ENCODE peak calls at places on chromosome 14, in eight cellular contexts. One of them, this sample, is unnamed.

GRCh38 chr14:53791116-53791515 is 165.5 kb downstream of the BMP4 start:
- DNase-seq in sigmoid colon: no peak
- DNase-seq in prostate gland: no peak
- DNase-seq in HepG2: no peak
- DNase-seq in adrenal gland: no peak
- DNase-seq in endothelial cell of umbilical vein: no peak
- DNase-seq in suprapubic skin: no peak
- DNase-seq in K562: no peak
- DNase-seq in this sample: no peak

GRCh38 chr14:46352876-46353275 is 298.7 kb downstream of the RPL10L start:
- DNase-seq in suprapubic skin: no peak
- DNase-seq in adrenal gland: no peak
- DNase-seq in prostate gland: no peak
- DNase-seq in sigmoid colon: no peak
- DNase-seq in K562: no peak
- DNase-seq in endothelial cell of umbilical vein: no peak
- DNase-seq in HepG2: no peak
- DNase-seq in this sample: no peak

GRCh38 chr14:105091335-105092123 is 26.3 kb upstream of the GPR132 start:
- DNase-seq in prostate gland: peak
- DNase-seq in endothelial cell of umbilical vein: no peak
- DNase-seq in suprapubic skin: peak
- DNase-seq in sigmoid colon: peak
- DNase-seq in K562: no peak
- DNase-seq in adrenal gland: peak
- DNase-seq in HepG2: peak
- DNase-seq in this sample: no peak

GRCh38 chr14:28609228-28609828 is 157.3 kb upstream of the FOXG1 start:
- DNase-seq in suprapubic skin: no peak
- DNase-seq in sigmoid colon: no peak
- DNase-seq in endothelial cell of umbilical vein: peak
- DNase-seq in HepG2: peak
- DNase-seq in prostate gland: peak
- DNase-seq in K562: peak
- DNase-seq in adrenal gland: peak
- DNase-seq in this sample: peak

GRCh38 chr14:68924392-68925158 is 54.5 kb downstream of the ACTN1 start:
- DNase-seq in HepG2: peak
- DNase-seq in K562: no peak
- DNase-seq in prostate gland: no peak
- DNase-seq in sigmoid colon: peak
- DNase-seq in adrenal gland: no peak
- DNase-seq in suprapubic skin: no peak
- DNase-seq in endothelial cell of umbilical vein: no peak
- DNase-seq in this sample: no peak

GRCh38 chr14:53703457-53703856 is 253.2 kb downstream of the BMP4 start:
- DNase-seq in HepG2: peak
- DNase-seq in prostate gland: no peak
- DNase-seq in sigmoid colon: no peak
- DNase-seq in K562: no peak
- DNase-seq in adrenal gland: no peak
- DNase-seq in endothelial cell of umbilical vein: no peak
- DNase-seq in suprapubic skin: no peak
- DNase-seq in this sample: no peak

GRCh38 chr14:63773504-63773903 is 45.6 kb upstream of the SGPP1 start:
- DNase-seq in HepG2: no peak
- DNase-seq in sigmoid colon: no peak
- DNase-seq in endothelial cell of umbilical vein: no peak
- DNase-seq in suprapubic skin: no peak
- DNase-seq in adrenal gland: no peak
- DNase-seq in K562: no peak
- DNase-seq in prostate gland: peak
- DNase-seq in this sample: no peak

GRCh38 chr14:73685328-73685727 is 28.9 kb downstream of the PNMA1 start:
- DNase-seq in adrenal gland: no peak
- DNase-seq in HepG2: no peak
- DNase-seq in prostate gland: no peak
- DNase-seq in suprapubic skin: no peak
- DNase-seq in endothelial cell of umbilical vein: no peak
- DNase-seq in K562: no peak
- DNase-seq in sigmoid colon: no peak
- DNase-seq in this sample: no peak

GRCh38 chr14:74204481-74204880 is 34.8 kb upstream of the VSX2 start:
- DNase-seq in suprapubic skin: no peak
- DNase-seq in K562: no peak
- DNase-seq in sigmoid colon: no peak
- DNase-seq in endothelial cell of umbilical vein: no peak
- DNase-seq in adrenal gland: no peak
- DNase-seq in HepG2: no peak
- DNase-seq in prostate gland: no peak
- DNase-seq in this sample: no peak

GRCh38 chr14:68133856-68134255 is 314.3 kb downstream of the RAD51B start:
- DNase-seq in HepG2: no peak
- DNase-seq in suprapubic skin: no peak
- DNase-seq in sigmoid colon: no peak
- DNase-seq in adrenal gland: no peak
- DNase-seq in K562: no peak
- DNase-seq in endothelial cell of umbilical vein: no peak
- DNase-seq in prostate gland: no peak
- DNase-seq in this sample: no peak

GRCh38 chr14:93317200-93317599 is 15.6 kb downstream of the BTBD7 start:
- DNase-seq in prostate gland: no peak
- DNase-seq in HepG2: no peak
- DNase-seq in sigmoid colon: no peak
- DNase-seq in adrenal gland: no peak
- DNase-seq in endothelial cell of umbilical vein: no peak
- DNase-seq in suprapubic skin: no peak
- DNase-seq in K562: no peak
- DNase-seq in this sample: peak

GRCh38 chr14:104550340-104550848 is 29.2 kb upstream of the C14orf180 start:
- DNase-seq in prostate gland: no peak
- DNase-seq in K562: no peak
- DNase-seq in sigmoid colon: peak
- DNase-seq in HepG2: no peak
- DNase-seq in suprapubic skin: no peak
- DNase-seq in endothelial cell of umbilical vein: no peak
- DNase-seq in adrenal gland: peak
- DNase-seq in this sample: no peak

GRCh38 chr14:80944861-80945617 is 3.5 kb upstream of the CEP128 start:
- DNase-seq in K562: no peak
- DNase-seq in suprapubic skin: no peak
- DNase-seq in prostate gland: no peak
- DNase-seq in adrenal gland: no peak
- DNase-seq in HepG2: no peak
- DNase-seq in endothelial cell of umbilical vein: no peak
- DNase-seq in sigmoid colon: no peak
- DNase-seq in this sample: no peak

GRCh38 chr14:74548881-74549280 is 55.3 kb downstream of the ISCA2 start:
- DNase-seq in sigmoid colon: peak
- DNase-seq in prostate gland: no peak
- DNase-seq in suprapubic skin: peak
- DNase-seq in HepG2: no peak
- DNase-seq in endothelial cell of umbilical vein: no peak
- DNase-seq in K562: no peak
- DNase-seq in adrenal gland: no peak
- DNase-seq in this sample: peak

GRCh38 chr14:85471744-85472143 is 58.2 kb upstream of the FLRT2 start:
- DNase-seq in adrenal gland: no peak
- DNase-seq in K562: no peak
- DNase-seq in HepG2: peak
- DNase-seq in sigmoid colon: no peak
- DNase-seq in prostate gland: no peak
- DNase-seq in endothelial cell of umbilical vein: peak
- DNase-seq in suprapubic skin: no peak
- DNase-seq in this sample: peak

GRCh38 chr14:96079066-96079465 is 39.9 kb downstream of the C14orf132 start:
- DNase-seq in HepG2: no peak
- DNase-seq in K562: no peak
- DNase-seq in adrenal gland: no peak
- DNase-seq in sigmoid colon: peak
- DNase-seq in suprapubic skin: no peak
- DNase-seq in endothelial cell of umbilical vein: no peak
- DNase-seq in prostate gland: no peak
- DNase-seq in this sample: no peak

GRCh38 chr14:61107148-61107641 is 126.2 kb downstream of the SLC38A6 start:
- DNase-seq in sigmoid colon: peak
- DNase-seq in endothelial cell of umbilical vein: no peak
- DNase-seq in suprapubic skin: peak
- DNase-seq in HepG2: no peak
- DNase-seq in K562: no peak
- DNase-seq in prostate gland: no peak
- DNase-seq in adrenal gland: no peak
- DNase-seq in this sample: no peak

GRCh38 chr14:54652188-54652889 is 85.4 kb downstream of the SAMD4A start:
- DNase-seq in endothelial cell of umbilical vein: peak
- DNase-seq in suprapubic skin: peak
- DNase-seq in sigmoid colon: peak
- DNase-seq in HepG2: peak
- DNase-seq in K562: no peak
- DNase-seq in prostate gland: peak
- DNase-seq in adrenal gland: peak
- DNase-seq in this sample: no peak

GRCh38 chr14:81594012-81594411 is 60.4 kb upstream of the SEL1L start:
- DNase-seq in endothelial cell of umbilical vein: no peak
- DNase-seq in prostate gland: no peak
- DNase-seq in adrenal gland: no peak
- DNase-seq in HepG2: peak
- DNase-seq in K562: no peak
- DNase-seq in suprapubic skin: no peak
- DNase-seq in sigmoid colon: peak
- DNase-seq in this sample: no peak

GRCh38 chr14:34237098-34237497 is 224.9 kb downstream of the SPTSSA start:
- DNase-seq in suprapubic skin: no peak
- DNase-seq in endothelial cell of umbilical vein: no peak
- DNase-seq in sigmoid colon: no peak
- DNase-seq in K562: no peak
- DNase-seq in prostate gland: no peak
- DNase-seq in HepG2: peak
- DNase-seq in adrenal gland: no peak
- DNase-seq in this sample: no peak

GRCh38 chr14:104600805-104601204 is 3.8 kb downstream of the TMEM179 start:
- DNase-seq in prostate gland: no peak
- DNase-seq in adrenal gland: no peak
- DNase-seq in endothelial cell of umbilical vein: no peak
- DNase-seq in HepG2: no peak
- DNase-seq in suprapubic skin: peak
- DNase-seq in K562: no peak
- DNase-seq in sigmoid colon: no peak
- DNase-seq in this sample: no peak

GRCh38 chr14:24368562-24369252 is 723 bp downstream of the NFATC4 start:
- DNase-seq in sigmoid colon: peak
- DNase-seq in adrenal gland: peak
- DNase-seq in endothelial cell of umbilical vein: peak
- DNase-seq in suprapubic skin: peak
- DNase-seq in HepG2: no peak
- DNase-seq in prostate gland: no peak
- DNase-seq in K562: peak
- DNase-seq in this sample: no peak
- TF ChIP-seq POLR2A in sigmoid colon: no peak
- TF ChIP-seq POLR2A in adrenal gland: peak
- TF ChIP-seq POLR2A in endothelial cell of umbilical vein: peak
- TF ChIP-seq POLR2A in suprapubic skin: peak
- TF ChIP-seq POLR2A in HepG2: no peak
- TF ChIP-seq POLR2A in prostate gland: peak
- TF ChIP-seq POLR2A in K562: no peak
- TF ChIP-seq POLR2A in this sample: no peak

GRCh38 chr14:102524451-102525212 is 15.1 kb upstream of the ANKRD9 start:
- DNase-seq in endothelial cell of umbilical vein: peak
- DNase-seq in suprapubic skin: peak
- DNase-seq in adrenal gland: peak
- DNase-seq in sigmoid colon: peak
- DNase-seq in prostate gland: peak
- DNase-seq in K562: peak
- DNase-seq in HepG2: peak
- DNase-seq in this sample: peak
- TF ChIP-seq POLR2A in endothelial cell of umbilical vein: peak
- TF ChIP-seq POLR2A in suprapubic skin: peak
- TF ChIP-seq POLR2A in adrenal gland: peak
- TF ChIP-seq POLR2A in sigmoid colon: peak
- TF ChIP-seq POLR2A in prostate gland: peak
- TF ChIP-seq POLR2A in K562: peak
- TF ChIP-seq POLR2A in HepG2: peak
- TF ChIP-seq POLR2A in this sample: peak

DNA sequence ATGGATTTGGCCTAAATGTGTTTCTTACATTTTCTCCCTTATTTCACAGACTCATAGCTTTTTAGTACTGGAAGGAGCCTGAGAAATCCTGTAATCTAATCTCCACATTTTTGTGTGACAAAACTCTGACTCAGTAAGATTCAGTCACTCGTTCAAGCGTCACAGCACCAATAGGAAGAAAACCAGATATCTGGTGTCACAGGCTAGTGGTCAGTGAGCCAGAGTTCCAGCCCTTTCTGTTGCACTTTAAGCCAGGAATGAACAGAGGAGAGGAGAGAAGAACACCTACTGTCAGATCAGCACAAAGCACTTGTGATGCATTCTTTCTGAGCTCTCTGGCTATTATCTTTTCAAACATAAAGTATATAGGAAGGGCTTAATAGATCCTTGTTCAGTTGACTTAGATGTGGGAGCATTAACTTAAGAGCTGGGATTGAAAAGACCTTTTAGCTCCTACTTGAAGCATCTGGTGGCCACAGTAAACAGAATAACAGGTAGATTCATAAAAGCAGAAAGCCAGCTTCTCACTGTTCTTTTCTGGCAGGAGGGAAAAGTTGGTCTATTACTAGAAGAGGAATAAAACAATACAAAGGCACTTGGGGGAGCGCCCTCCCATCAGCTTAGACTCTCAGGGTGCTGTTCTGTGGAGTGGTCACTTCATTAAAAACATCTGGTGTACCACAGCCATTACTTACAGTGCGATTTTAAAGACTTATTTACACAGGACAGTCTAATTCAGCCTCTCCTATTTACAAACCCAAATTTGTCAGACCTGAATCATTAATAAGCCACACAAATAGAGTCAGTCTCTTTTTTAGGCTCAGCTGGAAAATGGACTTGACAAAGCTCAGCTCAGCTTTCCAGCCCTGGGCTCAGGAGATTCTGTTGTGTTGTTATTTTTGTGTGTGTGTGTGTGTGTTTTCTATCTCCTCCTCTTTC is 12.2 kb upstream of the NID2 start:
- DNase-seq in prostate gland: no peak
- DNase-seq in HepG2: peak
- DNase-seq in sigmoid colon: no peak
- DNase-seq in endothelial cell of umbilical vein: peak
- DNase-seq in suprapubic skin: no peak
- DNase-seq in K562: no peak
- DNase-seq in adrenal gland: peak
- DNase-seq in this sample: no peak
- TF ChIP-seq POLR2A in prostate gland: no peak
- TF ChIP-seq POLR2A in HepG2: no peak
- TF ChIP-seq POLR2A in sigmoid colon: no peak
- TF ChIP-seq POLR2A in endothelial cell of umbilical vein: no peak
- TF ChIP-seq POLR2A in suprapubic skin: no peak
- TF ChIP-seq POLR2A in K562: no peak
- TF ChIP-seq POLR2A in adrenal gland: peak
- TF ChIP-seq POLR2A in this sample: no peak

DNA sequence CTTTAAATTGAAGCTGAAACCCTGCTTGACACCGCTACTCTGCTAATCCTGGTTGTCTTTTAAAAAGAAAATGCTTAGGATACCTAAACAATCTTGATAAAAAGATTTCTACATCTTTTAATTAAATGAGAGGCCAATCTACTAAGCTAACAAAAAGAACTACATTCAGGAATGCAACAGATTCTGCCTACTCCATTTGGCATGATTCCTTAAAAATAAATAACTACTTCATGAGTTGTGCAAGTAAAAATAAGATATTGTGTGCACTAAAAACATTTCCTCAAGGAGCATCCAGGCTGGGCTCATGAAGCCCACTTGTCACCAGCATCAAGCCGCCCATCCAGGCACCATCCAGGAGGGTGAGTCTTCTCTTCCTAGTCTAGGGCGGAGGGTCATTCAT is 197.5 kb downstream of the PAX9 start:
- DNase-seq in sigmoid colon: no peak
- DNase-seq in prostate gland: no peak
- DNase-seq in suprapubic skin: no peak
- DNase-seq in K562: no peak
- DNase-seq in adrenal gland: no peak
- DNase-seq in HepG2: no peak
- DNase-seq in endothelial cell of umbilical vein: no peak
- DNase-seq in this sample: no peak
- TF ChIP-seq POLR2A in sigmoid colon: no peak
- TF ChIP-seq POLR2A in prostate gland: no peak
- TF ChIP-seq POLR2A in suprapubic skin: no peak
- TF ChIP-seq POLR2A in K562: no peak
- TF ChIP-seq POLR2A in adrenal gland: no peak
- TF ChIP-seq POLR2A in HepG2: no peak
- TF ChIP-seq POLR2A in endothelial cell of umbilical vein: no peak
- TF ChIP-seq POLR2A in this sample: no peak